ENCODE peak calls at places on chromosome 21, in four cellular contexts. P is AG09309, R is astrocyte of the spinal cord, F is kidney epithelial cell. N is an unnamed sample.

GRCh38 chr21:29114765-29115164 is 15.7 kb upstream of the MAP3K7CL start:
- DNase-seq in R (peak), P (no peak), F (no peak), N (no peak)

GRCh38 chr21:26965567-26966359 is 1.1 kb downstream of the ADAMTS5 start:
- DNase-seq in F (no peak), R (no peak), P (no peak), N (no peak)

GRCh38 chr21:16608209-16608830 is 878.5 kb downstream of the USP25 start:
- DNase-seq in F (no peak), P (no peak), R (no peak), N (no peak)

GRCh38 chr21:39471598-39471997 is 19.8 kb downstream of the SH3BGR start:
- DNase-seq in F (no peak), P (no peak), R (no peak), N (no peak)

GRCh38 chr21:44010429-44010828 is 1.7 kb upstream of the TRAPPC10 start:
- DNase-seq in F (no peak), R (peak), P (no peak), N (no peak)

GRCh38 chr21:36881223-36881622 is 85.2 kb downstream of the HLCS start:
- DNase-seq in P (peak), R (peak), F (no peak), N (no peak)

GRCh38 chr21:33308586-33309490 is 15.9 kb upstream of the IFNAR1 start:
- DNase-seq in R (peak), F (no peak), P (no peak), N (no peak)

GRCh38 chr21:41932576-41933258 is 21.1 kb downstream of the C2CD2 start:
- DNase-seq in F (no peak), P (no peak), R (no peak), N (no peak)

GRCh38 chr21:32437729-32438128 is 25.2 kb downstream of the EVA1C start:
- DNase-seq in P (no peak), R (no peak), F (no peak), N (no peak)

GRCh38 chr21:35922618-35923017 is 137.7 kb downstream of the SETD4 start:
- DNase-seq in F (peak), P (peak), R (peak), N (no peak)

GRCh38 chr21:43209575-43210453 is 41.0 kb downstream of the CRYAA start:
- DNase-seq in F (no peak), R (peak), P (peak), N (no peak)

GRCh38 chr21:26495283-26495849 is 77.7 kb downstream of the CYYR1 start:
- DNase-seq in F (no peak), R (no peak), P (no peak), N (no peak)

GRCh38 chr21:16194851-16195251 is 465.1 kb downstream of the USP25 start:
- DNase-seq in F (no peak), P (no peak), R (peak), N (no peak)

GRCh38 chr21:42761776-42762335 is 108.4 kb downstream of the PDE9A start:
- DNase-seq in F (no peak), R (no peak), P (no peak), N (no peak)

GRCh38 chr21:31459457-31459856 is 115.4 kb upstream of the TIAM1 start:
- DNase-seq in P (no peak), R (no peak), F (no peak), N (no peak)

GRCh38 chr21:26130249-26130896 is 40.2 kb downstream of the APP start:
- DNase-seq in P (no peak), F (no peak), R (peak), N (no peak)

GRCh38 chr21:43727571-43728466 is 8.9 kb downstream of the PDXK start:
- DNase-seq in F (no peak), P (no peak), R (no peak), N (no peak)

GRCh38 chr21:37793660-37794059 is 122.6 kb downstream of the KCNJ6 start:
- DNase-seq in R (peak), P (no peak), F (no peak), N (no peak)

GRCh38 chr21:29256125-29256895 is 42.4 kb upstream of the BACH1 start:
- DNase-seq in R (no peak), P (no peak), F (no peak), N (no peak)

GRCh38 chr21:43274022-43274945 is 105.5 kb downstream of the CRYAA start:
- DNase-seq in F (no peak), P (no peak), R (no peak), N (no peak)

GRCh38 chr21:42120904-42121535 is 49.9 kb downstream of the UMODL1 start:
- DNase-seq in F (no peak), P (no peak), R (no peak), N (no peak)

GRCh38 chr21:42777757-42778344 is 101.5 kb downstream of the WDR4 start:
- DNase-seq in F (peak), P (no peak), R (peak), N (peak)

GRCh38 chr21:36643374-36644250 is 55.3 kb upstream of the SIM2 start:
- DNase-seq in F (no peak), R (no peak), P (no peak), N (no peak)

GRCh38 chr21:45168522-45168921 is 94.1 kb downstream of the ADARB1 start:
- DNase-seq in P (no peak), F (no peak), R (no peak), N (no peak)

GRCh38 chr21:45167796-45168222 is 93.4 kb downstream of the ADARB1 start:
- DNase-seq in R (peak), P (peak), F (no peak), N (no peak)

GRCh38 chr21:45170987-45171386 is 96.6 kb downstream of the ADARB1 start:
- DNase-seq in P (no peak), F (no peak), R (no peak), N (no peak)

GRCh38 chr21:45169001-45169400 is 94.6 kb downstream of the ADARB1 start:
- DNase-seq in R (no peak), P (no peak), F (no peak), N (no peak)

DNA sequence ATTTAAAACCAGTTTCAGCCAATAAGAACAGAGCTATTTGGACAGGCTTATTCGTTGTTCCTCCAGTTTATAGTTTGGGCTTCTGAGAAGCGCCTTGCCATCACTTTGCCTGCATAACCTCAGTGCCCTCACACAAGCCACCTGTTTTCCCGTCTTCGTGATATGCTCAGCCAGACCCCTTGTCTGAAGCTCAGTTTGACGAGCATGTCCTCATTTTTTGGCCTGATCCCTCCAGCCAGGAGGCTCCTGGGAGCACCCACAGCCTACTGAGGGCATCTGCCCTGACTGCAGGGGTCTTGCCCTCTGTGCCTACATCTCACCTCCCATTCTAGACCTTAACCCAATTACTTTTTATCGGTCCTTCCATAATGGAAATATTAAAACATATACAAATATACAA is 95.3 kb downstream of the ADARB1 start:
- DNase-seq in R (no peak), P (no peak), F (no peak), N (no peak)
- TF ChIP-seq CTCF in R (no peak), P (no peak), F (no peak), N (no peak)

GRCh38 chr21:45634511-45635183 is 8.9 kb upstream of the PCBP3 start:
- DNase-seq in R (peak), F (no peak), P (no peak), N (no peak)
- H3K4me3 ChIP-seq in R (no peak), F (no peak), P (no peak), N (no peak)

DNA sequence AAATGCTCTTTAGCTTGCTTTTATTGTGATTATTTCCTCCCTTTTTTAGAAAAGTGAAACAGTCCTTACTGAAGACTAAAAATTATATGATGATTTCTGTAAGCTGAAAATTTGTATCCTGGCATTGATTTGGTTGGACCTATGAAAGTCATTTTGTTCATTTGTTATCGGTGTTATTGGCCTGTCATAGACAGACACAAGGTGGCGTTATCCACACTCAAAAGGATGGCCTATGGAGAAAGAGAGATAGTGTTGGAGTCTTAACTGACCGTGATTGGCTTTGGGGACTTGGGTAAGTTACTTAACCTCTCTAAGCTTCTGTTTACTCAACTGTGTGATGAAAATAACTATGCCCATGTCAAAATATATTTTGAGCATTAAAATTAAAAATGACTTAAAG is 203.6 kb upstream of the CHODL start:
- DNase-seq in R (peak), P (no peak), F (no peak), N (peak)
- TF ChIP-seq CTCF in R (peak), P (no peak), F (peak), N (peak)

GRCh38 chr21:34510148-34511142 is 1.6 kb downstream of the KCNE1 start:
- DNase-seq in P (no peak), F (no peak), R (peak), N (peak)
- H3K4me3 ChIP-seq in P (no peak), F (no peak), R (no peak), N (no peak)

N was measured in retinal pigment epithelial cell.